ENCODE peak calls at places on chromosomes 11 and 22, in seven cellular contexts. One of them, this sample, is unnamed.

GRCh38 chr11:28526406-28526751 is 418.2 kb downstream of the METTL15 start:
- DNase-seq in endothelial cell of umbilical vein: no peak
- DNase-seq in AML-193: no peak
- DNase-seq in stimulated activated effector memory CD8-positive, alpha-beta T cell treated with anti-CD3 and anti-CD28 coated beads, Interleukin-12 subunit alpha, Interleukin-12 subunit beta, amount 100 ng/mL, for 72 hours: no peak
- DNase-seq in aorta: no peak
- DNase-seq in head of caudate nucleus: no peak
- DNase-seq in glutamatergic neuron: no peak
- DNase-seq in this sample: no peak

GRCh38 chr22:33090836-33091235 is 32.7 kb upstream of the SYN3 start:
- DNase-seq in endothelial cell of umbilical vein: no peak
- DNase-seq in AML-193: no peak
- DNase-seq in stimulated activated effector memory CD8-positive, alpha-beta T cell treated with anti-CD3 and anti-CD28 coated beads, Interleukin-12 subunit alpha, Interleukin-12 subunit beta, amount 100 ng/mL, for 72 hours: no peak
- DNase-seq in aorta: no peak
- DNase-seq in head of caudate nucleus: no peak
- DNase-seq in glutamatergic neuron: no peak
- DNase-seq in this sample: no peak

GRCh38 chr11:75627879-75628668 is 40.8 kb downstream of the MAP6 start:
- DNase-seq in endothelial cell of umbilical vein: no peak
- DNase-seq in AML-193: no peak
- DNase-seq in stimulated activated effector memory CD8-positive, alpha-beta T cell treated with anti-CD3 and anti-CD28 coated beads, Interleukin-12 subunit alpha, Interleukin-12 subunit beta, amount 100 ng/mL, for 72 hours: no peak
- DNase-seq in aorta: no peak
- DNase-seq in head of caudate nucleus: no peak
- DNase-seq in glutamatergic neuron: peak
- DNase-seq in this sample: no peak

GRCh38 chr11:32396991-32397390 is 38.3 kb downstream of the WT1 start:
- DNase-seq in endothelial cell of umbilical vein: no peak
- DNase-seq in AML-193: no peak
- DNase-seq in stimulated activated effector memory CD8-positive, alpha-beta T cell treated with anti-CD3 and anti-CD28 coated beads, Interleukin-12 subunit alpha, Interleukin-12 subunit beta, amount 100 ng/mL, for 72 hours: no peak
- DNase-seq in aorta: no peak
- DNase-seq in head of caudate nucleus: no peak
- DNase-seq in glutamatergic neuron: no peak
- DNase-seq in this sample: no peak

GRCh38 chr11:91163619-91164451 is 941.0 kb upstream of the CHORDC1 start:
- DNase-seq in endothelial cell of umbilical vein: peak
- DNase-seq in AML-193: no peak
- DNase-seq in stimulated activated effector memory CD8-positive, alpha-beta T cell treated with anti-CD3 and anti-CD28 coated beads, Interleukin-12 subunit alpha, Interleukin-12 subunit beta, amount 100 ng/mL, for 72 hours: no peak
- DNase-seq in aorta: no peak
- DNase-seq in head of caudate nucleus: no peak
- DNase-seq in glutamatergic neuron: no peak
- DNase-seq in this sample: no peak

GRCh38 chr11:118705111-118705741 is 25.8 kb upstream of the TREH start:
- DNase-seq in endothelial cell of umbilical vein: no peak
- DNase-seq in AML-193: no peak
- DNase-seq in stimulated activated effector memory CD8-positive, alpha-beta T cell treated with anti-CD3 and anti-CD28 coated beads, Interleukin-12 subunit alpha, Interleukin-12 subunit beta, amount 100 ng/mL, for 72 hours: no peak
- DNase-seq in aorta: no peak
- DNase-seq in head of caudate nucleus: peak
- DNase-seq in glutamatergic neuron: no peak
- DNase-seq in this sample: no peak

GRCh38 chr11:91100432-91100831 is 877.6 kb upstream of the CHORDC1 start:
- DNase-seq in endothelial cell of umbilical vein: no peak
- DNase-seq in AML-193: no peak
- DNase-seq in stimulated activated effector memory CD8-positive, alpha-beta T cell treated with anti-CD3 and anti-CD28 coated beads, Interleukin-12 subunit alpha, Interleukin-12 subunit beta, amount 100 ng/mL, for 72 hours: no peak
- DNase-seq in aorta: no peak
- DNase-seq in head of caudate nucleus: no peak
- DNase-seq in glutamatergic neuron: no peak
- DNase-seq in this sample: no peak

GRCh38 chr11:121967131-121967689 is 148.8 kb downstream of the BLID start:
- DNase-seq in endothelial cell of umbilical vein: no peak
- DNase-seq in AML-193: no peak
- DNase-seq in stimulated activated effector memory CD8-positive, alpha-beta T cell treated with anti-CD3 and anti-CD28 coated beads, Interleukin-12 subunit alpha, Interleukin-12 subunit beta, amount 100 ng/mL, for 72 hours: no peak
- DNase-seq in aorta: no peak
- DNase-seq in head of caudate nucleus: peak
- DNase-seq in glutamatergic neuron: no peak
- DNase-seq in this sample: no peak

GRCh38 chr22:45164217-45165123 is 745 bp downstream of the NUP50 start:
- DNase-seq in endothelial cell of umbilical vein: peak
- DNase-seq in AML-193: no peak
- DNase-seq in stimulated activated effector memory CD8-positive, alpha-beta T cell treated with anti-CD3 and anti-CD28 coated beads, Interleukin-12 subunit alpha, Interleukin-12 subunit beta, amount 100 ng/mL, for 72 hours: peak
- DNase-seq in aorta: peak
- DNase-seq in head of caudate nucleus: peak
- DNase-seq in glutamatergic neuron: peak
- DNase-seq in this sample: peak

GRCh38 chr11:2565447-2566222 is 120.8 kb downstream of the KCNQ1 start:
- DNase-seq in endothelial cell of umbilical vein: no peak
- DNase-seq in AML-193: no peak
- DNase-seq in stimulated activated effector memory CD8-positive, alpha-beta T cell treated with anti-CD3 and anti-CD28 coated beads, Interleukin-12 subunit alpha, Interleukin-12 subunit beta, amount 100 ng/mL, for 72 hours: no peak
- DNase-seq in aorta: peak
- DNase-seq in head of caudate nucleus: no peak
- DNase-seq in glutamatergic neuron: no peak
- DNase-seq in this sample: peak

GRCh38 chr22:44091021-44091721 is 67.1 kb downstream of the PARVB start:
- DNase-seq in endothelial cell of umbilical vein: no peak
- DNase-seq in AML-193: peak
- DNase-seq in stimulated activated effector memory CD8-positive, alpha-beta T cell treated with anti-CD3 and anti-CD28 coated beads, Interleukin-12 subunit alpha, Interleukin-12 subunit beta, amount 100 ng/mL, for 72 hours: no peak
- DNase-seq in aorta: no peak
- DNase-seq in head of caudate nucleus: peak
- DNase-seq in glutamatergic neuron: no peak
- DNase-seq in this sample: no peak

GRCh38 chr11:57493507-57494503 is 21.7 kb downstream of the SLC43A1 start:
- DNase-seq in endothelial cell of umbilical vein: peak
- DNase-seq in AML-193: no peak
- DNase-seq in stimulated activated effector memory CD8-positive, alpha-beta T cell treated with anti-CD3 and anti-CD28 coated beads, Interleukin-12 subunit alpha, Interleukin-12 subunit beta, amount 100 ng/mL, for 72 hours: peak
- DNase-seq in aorta: peak
- DNase-seq in head of caudate nucleus: peak
- DNase-seq in glutamatergic neuron: peak
- DNase-seq in this sample: peak

GRCh38 chr11:57248780-57249383 is 11.8 kb upstream of the APLNR start:
- DNase-seq in endothelial cell of umbilical vein: peak
- DNase-seq in AML-193: peak
- DNase-seq in stimulated activated effector memory CD8-positive, alpha-beta T cell treated with anti-CD3 and anti-CD28 coated beads, Interleukin-12 subunit alpha, Interleukin-12 subunit beta, amount 100 ng/mL, for 72 hours: peak
- DNase-seq in aorta: no peak
- DNase-seq in head of caudate nucleus: peak
- DNase-seq in glutamatergic neuron: peak
- DNase-seq in this sample: no peak

This sample was measured in upper lobe of right lung.